ENCODE peak calls at places on chromosomes 13 and 19, in six cellular contexts. T is tibial nerve, G is IMR-90, I is uterus, R is suprapubic skin, U is body of pancreas. C is an unnamed sample.

GRCh38 chr19:2577722-2578335 is 101.9 kb downstream of the GADD45B start:
- DNase-seq in T (no peak), G (no peak), I (peak), R (no peak), U (no peak), C (no peak)

GRCh38 chr13:112634102-112634501 is 46.1 kb upstream of the TUBGCP3 start:
- DNase-seq in T (no peak), G (no peak), I (no peak), R (no peak), U (no peak), C (no peak)

GRCh38 chr13:99805361-99805760 is 166.2 kb downstream of the ZIC5 start:
- DNase-seq in T (no peak), G (no peak), I (no peak), R (no peak), U (no peak), C (no peak)

GRCh38 chr19:898663-899062 is 5.4 kb downstream of the RNU6-9 start:
- DNase-seq in T (no peak), G (no peak), I (no peak), R (no peak), U (no peak), C (no peak)

GRCh38 chr13:37905736-37906135 is 36.2 kb upstream of the TRPC4 start:
- DNase-seq in T (no peak), G (no peak), I (no peak), R (no peak), U (no peak), C (no peak)

GRCh38 chr13:113489171-113489548 is 1.4 kb downstream of the DCUN1D2 start:
- DNase-seq in T (no peak), G (no peak), I (no peak), R (no peak), U (no peak), C (no peak)

GRCh38 chr13:108915634-108916497 is 286.5 kb downstream of the MYO16 start:
- DNase-seq in T (peak), G (peak), I (peak), R (peak), U (peak), C (peak)

GRCh38 chr13:30463820-30464495 is 1.8 kb downstream of the HMGB1 start:
- DNase-seq in T (peak), G (peak), I (no peak), R (no peak), U (peak), C (peak)

GRCh38 chr19:35692010-35692409 is 12.3 kb upstream of the ZBTB32 start:
- DNase-seq in T (no peak), G (no peak), I (no peak), R (no peak), U (no peak), C (no peak)

GRCh38 chr13:74015137-74015536 is 119.1 kb downstream of the KLF12 start:
- DNase-seq in T (no peak), G (peak), I (no peak), R (no peak), U (no peak), C (no peak)

GRCh38 chr19:45809643-45810159 is 5.4 kb downstream of the RSPH6A start:
- DNase-seq in T (no peak), G (peak), I (no peak), R (no peak), U (no peak), C (peak)
- H3K4me3 ChIP-seq in T (no peak), G (no peak), I (no peak), R (no peak), U (no peak), C (no peak)

GRCh38 chr19:13150919-13151604 is 851 bp downstream of the IER2 start:
- DNase-seq in T (peak), G (no peak), I (peak), R (peak), U (peak), C (peak)
- TF ChIP-seq POLR2A in T (no peak), G (peak), I (no peak), R (no peak), U (no peak), C (no peak)

DNA sequence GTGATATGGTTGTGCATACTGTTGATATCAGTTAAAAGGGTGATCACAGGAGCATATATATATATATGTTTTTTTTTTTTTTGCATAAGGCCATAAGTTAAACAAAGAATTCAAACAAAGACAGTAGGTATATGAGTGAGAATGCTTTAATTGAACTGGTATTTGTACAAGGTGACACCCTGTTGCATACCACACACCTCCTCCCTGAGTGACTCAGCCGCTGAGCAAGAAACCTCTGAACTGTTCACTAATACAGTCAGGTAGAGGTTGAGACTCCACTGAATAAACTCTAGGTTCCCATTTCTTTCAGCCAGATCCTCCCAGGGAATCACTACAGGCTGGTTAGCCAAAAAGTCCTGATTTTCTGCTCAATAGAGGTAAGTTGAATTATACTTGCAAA is at the start of gene SCEL:
- DNase-seq in T (no peak), G (no peak), I (no peak), R (no peak), U (no peak), C (no peak)
- H3K4me3 ChIP-seq in T (no peak), G (no peak), I (no peak), R (peak), U (no peak), C (no peak)

GRCh38 chr19:18922228-18922985 is 2.9 kb downstream of the DDX49 start:
- DNase-seq in T (no peak), G (no peak), I (no peak), R (peak), U (no peak), C (no peak)

GRCh38 chr19:18920400-18920799 is 885 bp downstream of the DDX49 start:
- DNase-seq in T (no peak), G (no peak), I (no peak), R (no peak), U (no peak), C (no peak)

GRCh38 chr19:18919895-18920204 is 335 bp downstream of the DDX49 start:
- DNase-seq in T (no peak), G (no peak), I (no peak), R (no peak), U (no peak), C (no peak)

GRCh38 chr19:18921593-18921992 is 2.1 kb downstream of the DDX49 start:
- DNase-seq in T (no peak), G (no peak), I (no peak), R (peak), U (no peak), C (no peak)

DNA sequence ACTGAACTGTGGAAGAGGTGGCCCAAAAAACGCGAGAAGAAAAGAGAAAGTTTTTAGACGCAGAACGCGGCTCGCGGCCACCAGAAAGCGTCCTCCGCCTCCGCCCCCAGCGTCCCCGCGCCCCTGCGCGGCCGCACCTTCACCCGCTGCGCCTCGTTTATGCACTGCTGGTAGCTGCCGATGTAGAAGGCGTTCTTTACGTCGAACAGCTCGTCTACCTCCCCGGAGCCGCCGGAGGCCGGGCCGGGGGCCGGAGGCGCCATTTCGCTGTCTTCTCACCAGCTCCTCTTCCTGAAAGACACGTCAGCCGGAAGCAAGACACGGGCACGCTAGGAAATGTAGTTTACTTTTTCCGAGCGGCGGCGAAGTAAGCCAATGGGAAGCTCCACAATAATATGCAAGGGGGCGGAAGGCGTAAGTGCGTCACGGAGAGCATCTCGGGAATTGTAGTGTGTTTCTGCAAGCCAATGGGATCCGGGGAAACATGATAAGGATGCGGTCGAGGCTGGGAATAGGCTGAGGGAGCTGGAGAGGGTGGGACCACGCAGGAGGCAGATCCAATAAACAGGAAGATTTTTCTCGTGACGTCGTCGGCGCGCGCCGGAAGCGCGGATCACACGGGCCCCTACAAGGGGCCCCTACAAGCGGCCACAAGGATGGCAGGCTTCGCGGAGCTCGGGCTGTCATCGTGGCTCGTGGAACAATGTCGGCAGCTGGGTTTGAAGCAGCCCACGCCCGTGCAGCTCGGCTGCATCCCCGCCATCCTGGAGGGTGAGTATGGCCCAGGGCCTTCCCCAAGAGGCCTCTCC is at the start of the genes COPE and DDX49:
- DNase-seq in T (peak), G (peak), I (peak), R (peak), U (peak), C (peak)
- TF ChIP-seq POLR2A in T (peak), G (peak), I (peak), R (peak), U (peak), C (peak)

C was measured in thyroid gland.